ENCODE peak calls at places on chromosomes 11 and 22, in nine cellular contexts. L is tibial nerve, O is left ventricle myocardium inferior, F is heart left ventricle, N is H9, Y is fibroblast of lung, W is ovary, X is right atrium auricular region, J is uterus. A is an unnamed sample.

GRCh38 chr11:36407360-36407759 is 102.7 kb downstream of the TRAF6 start:
- DNase-seq in O (no peak), W (no peak), N (no peak), X (no peak), J (no peak), L (no peak), F (no peak), Y (no peak), A (no peak)

GRCh38 chr11:60710482-60710881 is 11.1 kb downstream of the MS4A8 start:
- DNase-seq in O (no peak), L (no peak), F (no peak), N (peak; percentile 62), Y (no peak), X (no peak), W (no peak), J (no peak), A (no peak)

GRCh38 chr11:73269353-73270088 is 2.6 kb upstream of the P2RY6 start:
- DNase-seq in X (peak; percentile 38), L (no peak), W (no peak), N (peak; percentile 62), F (peak; percentile 19), J (no peak), Y (no peak), O (no peak), A (no peak)

GRCh38 chr11:116199182-116199581 is 573.6 kb downstream of the BUD13 start:
- DNase-seq in L (no peak), X (no peak), Y (no peak), N (no peak), F (no peak), W (no peak), J (no peak), O (peak; percentile 51), A (no peak)

GRCh38 chr11:61645179-61645868 is 34.9 kb upstream of the DAGLA start:
- DNase-seq in X (no peak), F (no peak), N (no peak), J (no peak), Y (peak; percentile 9), W (no peak), L (no peak), O (peak; percentile 43), A (no peak)

GRCh38 chr11:83818349-83818748 is 532.2 kb upstream of the CCDC90B start:
- DNase-seq in N (no peak), Y (peak; percentile 57), J (no peak), O (no peak), L (no peak), F (no peak), X (no peak), W (no peak), A (no peak)

GRCh38 chr22:47859891-47860290 is 1097.4 kb downstream of the TBC1D22A start:
- DNase-seq in J (no peak), O (no peak), N (no peak), W (no peak), F (no peak), L (no peak), X (no peak), Y (no peak), A (no peak)

GRCh38 chr22:41526802-41527799 is 17.2 kb downstream of the POLR3H start:
- DNase-seq in F (no peak), N (peak; percentile 63), W (no peak), Y (no peak), L (no peak), X (no peak), O (peak; percentile 50), J (no peak), A (peak; percentile 76)

GRCh38 chr22:31895317-31896133 is 48.8 kb upstream of the YWHAH start:
- DNase-seq in J (no peak), O (no peak), L (no peak), N (no peak), X (no peak), Y (no peak), W (no peak), F (no peak), A (no peak)

GRCh38 chr11:69923196-69923595 is 104.0 kb upstream of the FGF3 start:
- DNase-seq in F (no peak), Y (no peak), N (no peak), X (no peak), W (no peak), O (no peak), L (no peak), J (no peak), A (no peak)

GRCh38 chr11:69922015-69922595 is 102.9 kb upstream of the FGF3 start:
- DNase-seq in O (no peak), Y (no peak), W (no peak), F (peak; percentile 18), X (no peak), N (no peak), J (no peak), L (no peak), A (no peak)

GRCh38 chr11:69922596-69923111 is 103.4 kb upstream of the FGF3 start:
- DNase-seq in F (no peak), W (no peak), L (no peak), O (no peak), X (no peak), J (no peak), N (no peak), Y (no peak), A (no peak)

GRCh38 chr11:69924308-69925161 is 105.3 kb upstream of the FGF3 start:
- DNase-seq in J (no peak), W (no peak), X (no peak), Y (no peak), L (no peak), F (no peak), N (no peak), O (no peak), A (peak; percentile 9)

GRCh38 chr11:69923641-69924307 is 104.6 kb upstream of the FGF3 start:
- DNase-seq in N (no peak), Y (no peak), O (no peak), X (no peak), W (no peak), J (no peak), F (no peak), L (no peak), A (peak; percentile 11)
- H3K27me3 ChIP-seq in N (no peaks in the 10 kb centered on the region), Y (peaks cover 20% of the 10 kb centered on the region), O (peaks cover 83% of the 10 kb centered on the region), X (no peaks in the 10 kb centered on the region), W (no peaks in the 10 kb centered on the region), J (no peaks in the 10 kb centered on the region), F (peaks cover 17% of the 10 kb centered on the region), L (peaks cover 8% of the 10 kb centered on the region), A (peaks cover 19% of the 10 kb centered on the region)

DNA sequence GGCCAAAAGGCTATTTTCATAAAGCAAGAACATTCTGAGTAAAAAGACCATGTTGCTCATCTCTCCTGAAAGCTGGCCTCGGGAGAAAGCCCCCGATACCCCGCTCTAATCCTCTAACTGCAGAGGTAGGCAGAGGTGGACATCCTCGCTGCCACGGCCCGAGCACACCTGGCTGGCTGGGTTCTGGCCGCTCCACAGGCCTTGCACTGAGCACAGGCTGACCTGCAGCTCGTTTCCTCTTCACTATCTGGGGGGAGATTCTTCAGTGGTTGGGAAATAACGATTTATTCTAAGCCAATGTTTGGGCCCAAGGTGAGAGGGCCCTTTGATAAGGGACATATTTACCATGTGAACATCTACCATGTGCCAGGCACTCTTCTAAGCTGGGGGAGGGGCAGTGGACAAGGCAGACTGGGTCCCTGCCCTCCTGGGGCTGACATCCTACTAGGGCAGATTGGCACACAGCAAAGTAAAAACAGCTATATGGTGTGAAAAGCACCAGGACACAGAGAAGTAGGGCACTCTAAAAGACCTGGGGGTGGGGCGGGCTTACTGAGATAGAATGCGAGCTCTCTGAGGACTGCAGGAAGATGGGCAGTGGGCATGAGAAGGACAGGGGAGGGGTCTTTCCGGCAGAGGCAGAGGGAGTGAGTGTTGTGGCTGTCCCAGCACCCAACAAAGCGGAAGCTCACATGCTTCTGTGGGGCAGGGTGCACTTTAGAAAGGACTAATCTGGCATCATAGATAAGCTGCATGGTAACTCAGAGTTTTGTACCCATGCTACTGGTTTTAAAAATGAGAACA is 65.5 kb upstream of the ARFGAP3 start:
- DNase-seq in X (no peak), O (no peak), J (no peak), W (no peak), F (no peak), L (no peak), N (no peak), Y (no peak), A (no peak)
- H3K4me1 ChIP-seq in X (no peaks in the 10 kb centered on the region), O (peaks cover 97% of the 10 kb centered on the region), J (no peaks in the 10 kb centered on the region), W (peaks cover 9% of the 10 kb centered on the region), F (peaks cover 85% of the 10 kb centered on the region), L (peaks cover 18% of the 10 kb centered on the region), N (no peaks in the 10 kb centered on the region), Y (peaks cover 12% of the 10 kb centered on the region), A (no peaks in the 10 kb centered on the region)

DNA sequence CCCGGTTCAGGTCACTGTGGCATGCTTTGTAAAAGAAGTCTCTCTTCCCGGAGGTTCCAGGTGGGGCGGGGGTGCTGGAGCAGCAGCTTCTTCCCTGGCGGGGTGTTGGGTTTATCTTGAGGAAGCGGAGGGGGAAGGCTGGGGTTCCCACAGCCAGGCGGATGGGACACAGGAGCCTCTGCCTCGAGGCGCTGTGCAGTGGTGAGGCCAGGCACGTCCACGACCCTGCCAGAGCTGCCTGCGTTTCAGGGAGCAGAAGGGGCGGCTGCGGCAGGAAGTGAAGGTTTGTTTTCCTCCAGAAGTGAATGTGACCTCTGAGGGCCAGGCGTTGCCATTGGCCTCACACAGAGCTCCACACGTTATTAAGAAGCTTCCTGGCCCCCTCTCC is 20.1 kb upstream of the ADORA2A start:
- DNase-seq in Y (no peak), O (no peak), J (no peak), F (no peak), W (no peak), X (no peak), N (no peak), L (no peak), A (no peak)
- H3K27ac ChIP-seq in Y (no peak overlapping the region), O (peak overlapping the region; percentile 64), J (no peak overlapping the region), F (peak overlapping the region; percentile 32), W (peak overlapping the region; percentile 13), X (peak overlapping the region; percentile 36), N (no peak overlapping the region), L (no peak overlapping the region), A (no peak overlapping the region)

GRCh38 chr11:120102862-120103118 is 35.1 kb downstream of the TRIM29 start:
- DNase-seq in L (no peak), Y (no peak), O (no peak), N (no peak), J (no peak), X (no peak), F (no peak), W (no peak), A (no peak)
- H3K27me3 ChIP-seq in L (peaks cover 12% of the 10 kb centered on the region), Y (peaks cover 18% of the 10 kb centered on the region), O (peaks cover 85% of the 10 kb centered on the region), N (no peaks in the 10 kb centered on the region), J (no peaks in the 10 kb centered on the region), X (no peaks in the 10 kb centered on the region), F (no peaks in the 10 kb centered on the region), W (no peaks in the 10 kb centered on the region), A (peaks cover 2% of the 10 kb centered on the region)